ENCODE peak calls at places on chromosomes 4 and X, in four cellular contexts. N is uterus, D is psoas muscle, R is breast epithelium. A is an unnamed sample.

GRCh38 chr4:86416081-86416480 is 56.2 kb upstream of the MAPK10 start:
- DNase-seq in N (no peak), D (no peak), R (no peak), A (no peak)

GRCh38 chr4:145679520-145679919 is 426 bp upstream of the C4orf51 start:
- DNase-seq in N (no peak), D (peak), R (peak), A (no peak)

GRCh38 chr4:162116085-162116784 is 47.6 kb downstream of the FSTL5 start:
- DNase-seq in N (no peak), D (no peak), R (no peak), A (no peak)

GRCh38 chr4:151484396-151485102 is 75.6 kb downstream of the FHIP1A start:
- DNase-seq in N (no peak), D (no peak), R (no peak), A (no peak)

GRCh38 chrX:9476810-9477575 is 12.1 kb downstream of the TBL1X start:
- DNase-seq in N (no peak), D (no peak), R (no peak), A (no peak)

GRCh38 chrX:101682723-101683122 is 23.1 kb upstream of the ARMCX2 start:
- DNase-seq in N (no peak), D (no peak), R (no peak), A (no peak)

GRCh38 chr4:150315175-150315574 is 236.9 kb downstream of the DCLK2 start:
- DNase-seq in N (no peak), D (no peak), R (no peak), A (no peak)

GRCh38 chrX:8272846-8273245 is 101.8 kb upstream of the VCX2 start:
- DNase-seq in N (no peak), D (no peak), R (no peak), A (no peak)

GRCh38 chr4:124409044-124409443 is 303.5 kb downstream of the ANKRD50 start:
- DNase-seq in N (no peak), D (no peak), R (no peak), A (no peak)

GRCh38 chrX:6640727-6641126 is 105.8 kb upstream of the VCX3A start:
- DNase-seq in N (no peak), D (no peak), R (no peak), A (no peak)

GRCh38 chr4:31660916-31661315 is 940.7 kb downstream of the PCDH7 start:
- DNase-seq in N (no peak), D (no peak), R (no peak), A (no peak)
- H3K27ac ChIP-seq in N (no peak), D (no peak), R (no peak), A (no peak)

GRCh38 chrX:13711141-13711540 is 22.2 kb downstream of the RAB9A start:
- DNase-seq in N (no peak), D (no peak), R (no peak), A (no peak)
- TF ChIP-seq CTCF in N (no peak), D (no peak), R (no peak), A (no peak)

DNA sequence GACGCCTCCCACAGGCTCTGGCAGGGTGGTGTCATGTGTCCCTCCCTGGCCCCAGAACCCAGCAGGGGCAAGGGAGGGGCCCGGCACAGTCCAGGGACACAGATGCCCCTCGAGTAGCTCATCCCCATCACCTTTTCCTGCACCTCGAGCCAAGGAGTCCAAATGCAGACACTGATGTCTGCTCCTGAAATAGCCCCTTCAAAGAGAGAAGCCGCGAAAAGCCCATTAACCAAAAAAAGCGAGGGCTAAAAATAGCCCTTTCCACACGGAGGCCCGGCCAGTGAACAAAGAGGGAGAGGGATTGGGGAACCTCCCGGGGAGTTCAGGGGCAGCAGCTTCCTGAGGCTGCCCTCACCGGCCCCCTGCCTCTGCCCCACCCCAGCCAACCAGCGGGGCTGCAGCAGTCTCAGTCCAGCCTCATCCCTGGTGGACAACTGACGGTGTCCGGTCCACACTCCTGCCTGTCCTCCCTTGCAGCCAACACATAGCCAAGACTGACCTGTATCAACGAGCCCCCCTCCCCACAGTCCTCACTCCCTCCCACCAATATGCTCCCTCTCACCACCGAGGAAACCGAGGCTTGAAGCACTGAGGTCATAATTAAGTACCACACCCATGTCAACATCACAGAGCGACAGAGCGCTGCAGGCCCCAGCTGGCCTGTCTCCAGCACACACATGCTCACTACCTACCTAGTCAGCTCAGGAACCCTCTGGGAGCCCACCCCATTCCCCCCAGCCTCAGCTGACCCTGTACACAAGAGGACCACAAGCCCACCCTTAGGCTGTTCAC is 23.9 kb downstream of the WDR1 start:
- DNase-seq in N (no peak), D (peak), R (no peak), A (no peak)
- H3K27ac ChIP-seq in N (peak), D (peak), R (peak), A (peak)

GRCh38 chr4:143199503-143199902 is 14.8 kb downstream of the USP38 start:
- DNase-seq in N (no peak), D (no peak), R (no peak), A (no peak)
- TF ChIP-seq CTCF in N (no peak), D (no peak), R (no peak), A (no peak)

GRCh38 chr4:13778367-13778766 is 150.8 kb upstream of the BOD1L1 start:
- DNase-seq in N (no peak), D (no peak), R (no peak), A (no peak)

DNA sequence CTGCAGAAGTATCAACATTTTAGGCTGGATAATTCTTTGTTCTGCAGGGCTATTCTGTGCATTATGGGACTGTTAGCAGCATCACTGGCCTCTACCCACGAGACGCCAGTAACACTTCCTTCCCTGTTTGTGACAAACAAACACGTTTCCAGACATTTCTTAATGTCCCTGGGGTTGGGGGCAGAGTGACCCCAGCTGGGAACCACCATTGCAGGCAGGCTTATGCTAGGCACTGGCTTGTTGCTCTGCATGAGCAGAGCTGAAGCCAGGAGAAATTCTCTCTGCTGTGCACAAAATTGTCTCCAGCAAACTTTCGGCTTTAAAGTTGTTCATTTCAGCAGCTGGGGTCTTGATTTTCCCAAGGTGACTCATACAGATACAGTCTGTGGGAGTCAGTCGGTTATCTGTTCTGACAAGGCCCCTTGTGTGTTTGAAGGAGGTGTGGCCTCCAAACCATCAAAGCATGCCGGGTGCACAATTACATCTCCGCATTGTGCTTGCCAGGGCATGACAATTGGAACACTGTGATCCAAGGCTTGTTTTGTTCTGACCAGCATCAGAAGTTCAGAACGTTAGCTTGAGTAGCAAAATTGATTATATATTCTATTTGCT is 156.4 kb upstream of the BOD1L1 start:
- DNase-seq in N (no peak), D (no peak), R (no peak), A (no peak)
- H3K27ac ChIP-seq in N (no peak), D (no peak), R (no peak), A (no peak)

DNA sequence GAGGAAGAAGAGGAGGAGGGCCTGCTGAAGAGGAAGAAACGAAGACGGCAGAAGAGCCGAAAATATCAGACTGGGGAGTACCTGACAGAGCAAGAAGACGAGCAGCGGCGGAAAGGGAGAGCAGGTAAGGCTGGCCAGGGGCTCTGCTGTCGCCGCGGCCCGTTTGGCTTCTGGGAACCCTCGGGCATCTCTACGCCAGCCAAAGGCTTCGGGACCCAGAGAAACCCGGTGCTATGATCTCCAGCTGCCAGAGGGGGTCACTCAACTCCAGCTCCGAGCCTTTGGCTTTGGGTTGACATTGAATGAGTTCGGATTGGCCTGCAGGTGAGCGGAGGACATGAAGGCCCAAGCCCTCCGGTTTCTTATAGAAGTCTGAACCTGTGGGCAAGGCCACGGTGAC is 42.8 kb downstream of the BCORL1 start:
- DNase-seq in N (no peak), D (no peak), R (no peak), A (no peak)
- TF ChIP-seq CTCF in N (no peak), D (no peak), R (no peak), A (no peak)

GRCh38 chr4:42048394-42048793 is 58.1 kb downstream of the SLC30A9 start:
- DNase-seq in N (no peak), D (no peak), R (no peak), A (no peak)

DNA sequence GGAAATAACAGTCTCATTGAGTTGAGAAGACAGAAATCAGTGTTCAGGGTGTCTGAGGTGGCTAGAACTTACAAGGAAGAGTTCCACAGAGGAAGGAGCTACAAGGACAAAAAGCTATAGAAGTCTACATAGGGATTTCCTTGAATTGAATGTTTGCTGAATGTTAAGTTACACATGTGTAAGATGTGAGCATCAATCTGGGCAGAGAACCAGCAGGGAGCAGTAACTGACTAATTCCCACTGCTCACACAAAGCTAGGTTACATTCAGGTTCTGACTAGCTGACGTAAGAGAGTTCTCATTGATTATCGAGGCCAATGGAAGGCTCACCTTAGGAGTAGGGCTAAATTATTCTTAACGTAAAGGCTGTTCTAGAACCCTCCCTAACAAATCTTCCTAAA is 60.5 kb downstream of the SLC30A9 start:
- DNase-seq in N (no peak), D (no peak), R (no peak), A (no peak)
- H3K27ac ChIP-seq in N (no peak), D (no peak), R (no peak), A (no peak)

DNA sequence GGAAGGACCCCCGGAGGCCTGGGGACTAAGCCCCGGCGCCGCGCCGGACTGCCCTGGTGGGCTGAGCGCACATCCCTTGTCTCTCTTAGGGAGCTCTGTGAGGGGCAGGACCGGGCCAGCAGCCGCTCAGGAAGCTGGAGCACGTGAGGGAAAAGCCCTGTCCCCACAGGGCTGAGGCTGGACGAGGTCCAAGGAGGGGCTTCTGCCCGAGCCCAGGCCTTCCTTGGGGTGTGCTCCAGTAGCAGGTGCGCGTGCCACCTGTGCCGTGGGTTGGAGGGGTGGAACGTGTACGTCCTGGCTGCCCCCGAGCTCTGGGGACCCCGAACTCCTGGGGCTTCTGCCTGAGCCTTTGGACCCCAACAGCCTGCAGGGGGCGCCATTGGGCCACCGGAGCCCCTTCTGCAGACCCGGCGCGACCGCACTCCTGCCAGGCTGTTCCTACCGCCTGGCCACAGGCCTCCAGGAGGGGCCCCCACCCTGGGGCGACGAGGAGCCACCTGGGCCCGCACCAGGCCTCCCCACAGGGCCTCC is 27.2 kb downstream of the TACC3 start:
- DNase-seq in N (peak), D (peak), R (no peak), A (peak)
- TF ChIP-seq CTCF in N (peak), D (peak), R (peak), A (peak)

DNA sequence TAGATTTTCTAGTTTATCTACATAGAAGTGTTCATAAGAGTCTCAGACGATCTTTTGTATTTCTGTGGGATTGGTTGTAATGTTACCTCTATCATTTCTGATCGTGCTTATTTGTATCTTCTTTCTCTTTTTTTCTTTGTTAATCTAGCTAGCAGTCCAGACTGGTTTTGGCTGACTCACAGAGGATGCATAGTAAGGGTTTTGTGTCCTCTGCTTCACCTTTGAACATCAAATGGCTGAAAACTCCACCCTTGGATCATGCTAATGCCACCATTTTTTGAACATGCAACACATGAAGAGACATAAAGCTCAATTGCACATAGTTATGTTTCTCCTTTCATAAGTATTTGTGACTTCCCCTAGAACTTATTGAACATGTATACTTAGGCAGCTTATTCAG is 22.8 kb downstream of the TMPRSS11A start:
- DNase-seq in N (no peak), D (no peak), R (no peak), A (no peak)
- H3K27ac ChIP-seq in N (no peak), D (no peak), R (no peak), A (no peak)

GRCh38 chr4:4595252-4595651 is 53.4 kb upstream of the STX18 start:
- DNase-seq in N (no peak), D (no peak), R (no peak), A (no peak)
- TF ChIP-seq CTCF in N (no peak), D (no peak), R (no peak), A (no peak)

A was measured in CD4-positive, alpha-beta T cell.